ENCODE peak calls at places on chromosomes 13 and 19, in nine cellular contexts. One of them, this sample, is unnamed.
A peak's percentile ranks its signal among the peaks of the same experiment; 100 is the strongest.

GRCh38 chr19:12792048-12792852 is 964 bp downstream of the JUNB start:
- DNase-seq in body of pancreas: peak; percentile 76
- DNase-seq in esophagus muscularis mucosa: no peak
- DNase-seq in brain microvascular endothelial cell: no peak
- DNase-seq in ovary: peak; percentile 76
- DNase-seq in mesenchymal stem cell: peak; percentile 55
- DNase-seq in H9: peak; percentile 84
- DNase-seq in endodermal cell: peak; percentile 91
- DNase-seq in psoas muscle: peak; percentile 75
- DNase-seq in this sample: no peak

GRCh38 chr19:437027-437426 is 23.8 kb downstream of the SHC2 start:
- DNase-seq in ovary: no peak
- DNase-seq in esophagus muscularis mucosa: no peak
- DNase-seq in body of pancreas: no peak
- DNase-seq in H9: no peak
- DNase-seq in mesenchymal stem cell: no peak
- DNase-seq in brain microvascular endothelial cell: no peak
- DNase-seq in endodermal cell: no peak
- DNase-seq in psoas muscle: no peak
- DNase-seq in this sample: no peak

GRCh38 chr13:55341891-55342290 is 1798.8 kb upstream of the PRR20A start:
- DNase-seq in H9: no peak
- DNase-seq in endodermal cell: no peak
- DNase-seq in body of pancreas: no peak
- DNase-seq in esophagus muscularis mucosa: no peak
- DNase-seq in brain microvascular endothelial cell: no peak
- DNase-seq in psoas muscle: no peak
- DNase-seq in mesenchymal stem cell: no peak
- DNase-seq in ovary: no peak
- DNase-seq in this sample: no peak

GRCh38 chr13:44651724-44652123 is 75.6 kb upstream of the TSC22D1 start:
- DNase-seq in psoas muscle: no peak
- DNase-seq in esophagus muscularis mucosa: no peak
- DNase-seq in endodermal cell: no peak
- DNase-seq in ovary: no peak
- DNase-seq in mesenchymal stem cell: no peak
- DNase-seq in body of pancreas: no peak
- DNase-seq in H9: no peak
- DNase-seq in brain microvascular endothelial cell: no peak
- DNase-seq in this sample: no peak

GRCh38 chr19:23817519-23817918 is 58.8 kb upstream of the ZNF681 start:
- DNase-seq in endodermal cell: peak; percentile 75
- DNase-seq in ovary: no peak
- DNase-seq in body of pancreas: peak; percentile 53
- DNase-seq in H9: peak; percentile 41
- DNase-seq in mesenchymal stem cell: peak; percentile 17
- DNase-seq in brain microvascular endothelial cell: peak; percentile 5
- DNase-seq in esophagus muscularis mucosa: no peak
- DNase-seq in psoas muscle: no peak
- DNase-seq in this sample: no peak

GRCh38 chr19:40523322-40524047 is 53.2 kb upstream of the SHKBP1 start:
- DNase-seq in H9: peak; percentile 90
- DNase-seq in mesenchymal stem cell: peak; percentile 55
- DNase-seq in esophagus muscularis mucosa: no peak
- DNase-seq in psoas muscle: peak; percentile 49
- DNase-seq in body of pancreas: peak; percentile 88
- DNase-seq in brain microvascular endothelial cell: peak; percentile 25
- DNase-seq in ovary: no peak
- DNase-seq in endodermal cell: peak; percentile 95
- DNase-seq in this sample: no peak

GRCh38 chr13:46303743-46304385 is 83.2 kb downstream of the RUBCNL start:
- DNase-seq in mesenchymal stem cell: no peak
- DNase-seq in brain microvascular endothelial cell: no peak
- DNase-seq in ovary: no peak
- DNase-seq in psoas muscle: no peak
- DNase-seq in endodermal cell: no peak
- DNase-seq in esophagus muscularis mucosa: no peak
- DNase-seq in body of pancreas: no peak
- DNase-seq in H9: no peak
- DNase-seq in this sample: no peak

GRCh38 chr13:28719656-28720055 is 886 bp upstream of the SLC46A3 start:
- DNase-seq in psoas muscle: no peak
- DNase-seq in mesenchymal stem cell: peak; percentile 83
- DNase-seq in body of pancreas: no peak
- DNase-seq in esophagus muscularis mucosa: no peak
- DNase-seq in ovary: no peak
- DNase-seq in H9: no peak
- DNase-seq in endodermal cell: no peak
- DNase-seq in brain microvascular endothelial cell: peak; percentile 89
- DNase-seq in this sample: no peak

GRCh38 chr13:19680751-19681150 is 47.3 kb downstream of the MPHOSPH8 start:
- DNase-seq in endodermal cell: no peak
- DNase-seq in mesenchymal stem cell: peak; percentile 30
- DNase-seq in ovary: no peak
- DNase-seq in psoas muscle: no peak
- DNase-seq in body of pancreas: no peak
- DNase-seq in brain microvascular endothelial cell: peak; percentile 62
- DNase-seq in esophagus muscularis mucosa: no peak
- DNase-seq in H9: no peak
- DNase-seq in this sample: no peak

GRCh38 chr19:10091370-10091687 is 5.2 kb downstream of the SHFL start:
- DNase-seq in endodermal cell: no peak
- DNase-seq in ovary: peak; percentile 16
- DNase-seq in mesenchymal stem cell: no peak
- DNase-seq in H9: no peak
- DNase-seq in brain microvascular endothelial cell: no peak
- DNase-seq in psoas muscle: no peak
- DNase-seq in esophagus muscularis mucosa: no peak
- DNase-seq in body of pancreas: no peak
- DNase-seq in this sample: no peak

GRCh38 chr19:11196406-11197287 is 698 bp downstream of the KANK2 start:
- DNase-seq in ovary: peak; percentile 64
- DNase-seq in body of pancreas: peak; percentile 54
- DNase-seq in psoas muscle: peak; percentile 55
- DNase-seq in brain microvascular endothelial cell: no peak
- DNase-seq in endodermal cell: peak; percentile 79
- DNase-seq in mesenchymal stem cell: peak; percentile 48
- DNase-seq in H9: no peak
- DNase-seq in esophagus muscularis mucosa: no peak
- DNase-seq in this sample: no peak

GRCh38 chr13:53310786-53311185 is 282.2 kb downstream of the OLFM4 start:
- DNase-seq in H9: no peak
- DNase-seq in ovary: no peak
- DNase-seq in endodermal cell: no peak
- DNase-seq in brain microvascular endothelial cell: no peak
- DNase-seq in esophagus muscularis mucosa: no peak
- DNase-seq in body of pancreas: no peak
- DNase-seq in mesenchymal stem cell: no peak
- DNase-seq in psoas muscle: no peak
- DNase-seq in this sample: no peak

GRCh38 chr19:14843587-14843986 is 5.1 kb downstream of the OR7A10 start:
- DNase-seq in mesenchymal stem cell: no peak
- DNase-seq in esophagus muscularis mucosa: no peak
- DNase-seq in body of pancreas: no peak
- DNase-seq in psoas muscle: no peak
- DNase-seq in brain microvascular endothelial cell: no peak
- DNase-seq in ovary: no peak
- DNase-seq in endodermal cell: no peak
- DNase-seq in H9: no peak
- DNase-seq in this sample: no peak

GRCh38 chr13:36131215-36131930 is at the start of gene DCLK1:
- DNase-seq in H9: peak; percentile 76
- DNase-seq in esophagus muscularis mucosa: no peak
- DNase-seq in mesenchymal stem cell: peak; percentile 1
- DNase-seq in psoas muscle: peak; percentile 76
- DNase-seq in brain microvascular endothelial cell: peak; percentile 33
- DNase-seq in ovary: peak; percentile 69
- DNase-seq in body of pancreas: peak; percentile 37
- DNase-seq in endodermal cell: peak; percentile 89
- DNase-seq in this sample: no peak

GRCh38 chr13:107846642-107847041 is 368.7 kb downstream of the LIG4 start:
- DNase-seq in ovary: no peak
- DNase-seq in esophagus muscularis mucosa: no peak
- DNase-seq in brain microvascular endothelial cell: no peak
- DNase-seq in mesenchymal stem cell: no peak
- DNase-seq in body of pancreas: no peak
- DNase-seq in psoas muscle: no peak
- DNase-seq in H9: no peak
- DNase-seq in endodermal cell: no peak
- DNase-seq in this sample: no peak

GRCh38 chr19:52651956-52652355 is 13.8 kb upstream of the ZNF83 start:
- DNase-seq in esophagus muscularis mucosa: no peak
- DNase-seq in mesenchymal stem cell: no peak
- DNase-seq in body of pancreas: no peak
- DNase-seq in endodermal cell: no peak
- DNase-seq in brain microvascular endothelial cell: no peak
- DNase-seq in psoas muscle: no peak
- DNase-seq in ovary: no peak
- DNase-seq in H9: no peak
- DNase-seq in this sample: no peak
- H3K27ac ChIP-seq in esophagus muscularis mucosa: no peak overlapping the region
- H3K27ac ChIP-seq in mesenchymal stem cell: no peak overlapping the region
- H3K27ac ChIP-seq in body of pancreas: no peak overlapping the region
- H3K27ac ChIP-seq in endodermal cell: no peak overlapping the region
- H3K27ac ChIP-seq in brain microvascular endothelial cell: no peak overlapping the region
- H3K27ac ChIP-seq in psoas muscle: no peak overlapping the region
- H3K27ac ChIP-seq in ovary: no peak overlapping the region
- H3K27ac ChIP-seq in H9: no peak overlapping the region
- H3K27ac ChIP-seq in this sample: peak overlapping the region; percentile 31

DNA sequence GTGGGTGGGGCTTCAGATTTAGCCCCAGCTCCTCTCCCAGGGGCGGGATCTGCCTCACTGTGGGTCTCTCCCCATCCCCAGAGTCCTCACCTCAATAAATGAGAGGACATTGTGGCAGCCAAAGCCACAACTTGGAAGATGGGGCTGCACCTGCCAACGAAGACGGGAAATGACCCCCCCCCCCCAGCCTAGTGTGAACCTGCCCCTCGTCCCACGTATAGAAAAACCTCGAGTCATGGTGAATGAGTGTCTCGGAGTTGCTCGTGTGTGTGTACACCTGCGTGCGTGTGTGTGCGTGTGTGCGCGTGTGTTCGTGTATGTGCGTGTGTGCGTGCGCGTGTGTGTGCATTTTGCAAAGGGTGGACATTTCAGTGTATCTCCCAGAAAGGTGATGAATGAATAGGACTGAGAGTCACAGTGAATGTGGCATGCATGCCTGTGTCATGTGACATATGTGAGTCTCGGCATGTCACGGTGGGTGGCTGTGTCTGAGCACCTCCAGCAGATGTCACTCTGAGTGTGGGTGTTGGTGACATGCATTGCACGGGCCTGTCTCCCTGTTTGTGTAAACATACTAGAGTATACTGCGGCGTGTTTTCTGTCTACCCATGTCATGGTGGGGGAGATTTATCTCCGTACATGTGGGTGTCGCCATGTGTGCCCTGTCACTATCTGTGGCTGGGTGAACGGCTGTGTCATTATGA is 1.5 kb upstream of the TRAPPC5 start:
- DNase-seq in mesenchymal stem cell: peak; percentile 4
- DNase-seq in brain microvascular endothelial cell: no peak
- DNase-seq in endodermal cell: no peak
- DNase-seq in esophagus muscularis mucosa: no peak
- DNase-seq in H9: no peak
- DNase-seq in psoas muscle: no peak
- DNase-seq in body of pancreas: peak; percentile 16
- DNase-seq in ovary: no peak
- DNase-seq in this sample: no peak
- H3K27ac ChIP-seq in mesenchymal stem cell: no peak overlapping the region
- H3K27ac ChIP-seq in brain microvascular endothelial cell: no peak overlapping the region
- H3K27ac ChIP-seq in endodermal cell: no peak overlapping the region
- H3K27ac ChIP-seq in esophagus muscularis mucosa: no peak overlapping the region
- H3K27ac ChIP-seq in H9: no peak overlapping the region
- H3K27ac ChIP-seq in psoas muscle: no peak overlapping the region
- H3K27ac ChIP-seq in body of pancreas: no peak overlapping the region
- H3K27ac ChIP-seq in ovary: no peak overlapping the region
- H3K27ac ChIP-seq in this sample: no peak overlapping the region

GRCh38 chr19:2197270-2197669 is 33.5 kb downstream of the DOT1L start:
- DNase-seq in brain microvascular endothelial cell: no peak
- DNase-seq in endodermal cell: no peak
- DNase-seq in H9: no peak
- DNase-seq in body of pancreas: no peak
- DNase-seq in mesenchymal stem cell: no peak
- DNase-seq in ovary: no peak
- DNase-seq in esophagus muscularis mucosa: no peak
- DNase-seq in psoas muscle: no peak
- DNase-seq in this sample: no peak
- H3K27ac ChIP-seq in brain microvascular endothelial cell: no peak overlapping the region
- H3K27ac ChIP-seq in endodermal cell: no peak overlapping the region
- H3K27ac ChIP-seq in H9: no peak overlapping the region
- H3K27ac ChIP-seq in body of pancreas: no peak overlapping the region
- H3K27ac ChIP-seq in mesenchymal stem cell: no peak overlapping the region
- H3K27ac ChIP-seq in ovary: no peak overlapping the region
- H3K27ac ChIP-seq in esophagus muscularis mucosa: no peak overlapping the region
- H3K27ac ChIP-seq in psoas muscle: no peak overlapping the region
- H3K27ac ChIP-seq in this sample: no peak overlapping the region

GRCh38 chr13:90498816-90499215 is 848.7 kb upstream of the MIR17HG start:
- DNase-seq in mesenchymal stem cell: no peak
- DNase-seq in ovary: no peak
- DNase-seq in psoas muscle: no peak
- DNase-seq in endodermal cell: no peak
- DNase-seq in brain microvascular endothelial cell: no peak
- DNase-seq in H9: no peak
- DNase-seq in esophagus muscularis mucosa: no peak
- DNase-seq in body of pancreas: no peak
- DNase-seq in this sample: no peak

GRCh38 chr13:90498096-90498495 is 849.4 kb upstream of the MIR17HG start:
- DNase-seq in esophagus muscularis mucosa: no peak
- DNase-seq in ovary: no peak
- DNase-seq in mesenchymal stem cell: no peak
- DNase-seq in H9: no peak
- DNase-seq in body of pancreas: no peak
- DNase-seq in endodermal cell: no peak
- DNase-seq in brain microvascular endothelial cell: no peak
- DNase-seq in psoas muscle: no peak
- DNase-seq in this sample: no peak

GRCh38 chr13:90502143-90502542 is 845.3 kb upstream of the MIR17HG start:
- DNase-seq in body of pancreas: peak; percentile 13
- DNase-seq in endodermal cell: no peak
- DNase-seq in mesenchymal stem cell: no peak
- DNase-seq in H9: no peak
- DNase-seq in brain microvascular endothelial cell: no peak
- DNase-seq in ovary: no peak
- DNase-seq in psoas muscle: no peak
- DNase-seq in esophagus muscularis mucosa: no peak
- DNase-seq in this sample: no peak

GRCh38 chr13:90502762-90503161 is 844.7 kb upstream of the MIR17HG start:
- DNase-seq in ovary: no peak
- DNase-seq in body of pancreas: no peak
- DNase-seq in brain microvascular endothelial cell: no peak
- DNase-seq in mesenchymal stem cell: no peak
- DNase-seq in H9: no peak
- DNase-seq in endodermal cell: no peak
- DNase-seq in esophagus muscularis mucosa: no peak
- DNase-seq in psoas muscle: no peak
- DNase-seq in this sample: no peak

DNA sequence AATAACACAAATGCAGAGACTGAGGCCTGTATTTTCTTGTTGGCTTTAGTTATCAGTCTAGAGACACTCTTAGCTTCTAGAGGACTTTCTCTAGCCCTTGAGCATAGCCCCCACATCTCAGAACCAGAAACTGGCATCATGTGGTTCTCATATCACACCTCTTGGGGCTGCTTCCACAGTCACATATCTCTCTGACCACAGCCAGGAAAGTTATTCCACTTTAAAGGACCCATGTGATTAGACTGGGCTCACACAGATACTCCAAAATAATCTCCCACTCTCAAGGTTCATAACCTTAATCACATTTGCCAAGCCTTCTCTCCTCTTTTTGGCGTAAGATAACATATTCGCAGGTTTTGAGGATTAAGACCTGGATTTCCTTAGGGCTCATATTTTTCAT is 846.9 kb upstream of the MIR17HG start:
- DNase-seq in esophagus muscularis mucosa: no peak
- DNase-seq in psoas muscle: no peak
- DNase-seq in mesenchymal stem cell: no peak
- DNase-seq in endodermal cell: no peak
- DNase-seq in body of pancreas: no peak
- DNase-seq in brain microvascular endothelial cell: no peak
- DNase-seq in H9: no peak
- DNase-seq in ovary: no peak
- DNase-seq in this sample: no peak
- H3K27ac ChIP-seq in esophagus muscularis mucosa: no peak overlapping the region
- H3K27ac ChIP-seq in psoas muscle: no peak overlapping the region
- H3K27ac ChIP-seq in mesenchymal stem cell: no peak overlapping the region
- H3K27ac ChIP-seq in endodermal cell: no peak overlapping the region
- H3K27ac ChIP-seq in body of pancreas: no peak overlapping the region
- H3K27ac ChIP-seq in brain microvascular endothelial cell: no peak overlapping the region
- H3K27ac ChIP-seq in H9: no peak overlapping the region
- H3K27ac ChIP-seq in ovary: no peak overlapping the region
- H3K27ac ChIP-seq in this sample: no peak overlapping the region

This sample was measured in epithelial cell of prostate.